ENCODE peak calls at places on chromosome 7, in four cellular contexts. F is fibroblast of lung, O is mucosa of descending colon, I is MCF 10A. N is an unnamed sample.

GRCh38 chr7:54292171-54292925 is 249.8 kb upstream of the VSTM2A start:
- DNase-seq in F (no peak), O (no peak), I (no peak), N (no peak)

GRCh38 chr7:23377134-23377533 is 78.0 kb downstream of the MALSU1 start:
- DNase-seq in F (peak; percentile 54), O (no peak), I (peak; percentile 22), N (no peak)

GRCh38 chr7:128788446-128789412 is 3.0 kb upstream of the CCDC136 start:
- DNase-seq in F (no peak), O (no peak), I (no peak), N (no peak)

GRCh38 chr7:51229106-51229537 is 87.5 kb downstream of the COBL start:
- DNase-seq in F (no peak), O (no peak), I (no peak), N (no peak)

GRCh38 chr7:152568972-152569371 is 107.0 kb downstream of the XRCC2 start:
- DNase-seq in F (no peak), O (no peak), I (no peak), N (peak; percentile 48)

GRCh38 chr7:34131371-34131770 is 226.0 kb downstream of the BMPER start:
- DNase-seq in F (no peak), O (no peak), I (no peak), N (no peak)

GRCh38 chr7:108073305-108074070 is 56.7 kb downstream of the LAMB4 start:
- DNase-seq in F (no peak), O (no peak), I (no peak), N (no peak)

GRCh38 chr7:36514289-36515243 is 124.9 kb downstream of the ANLN start:
- DNase-seq in F (no peak), O (no peak), I (no peak), N (no peak)

GRCh38 chr7:4241791-4242190 is 440.3 kb upstream of the FOXK1 start:
- DNase-seq in F (no peak), O (no peak), I (no peak), N (peak; percentile 65)

GRCh38 chr7:155808551-155809331 is 3.5 kb downstream of the SHH start:
- DNase-seq in F (no peak), O (peak; percentile 67), I (no peak), N (peak; percentile 52)

GRCh38 chr7:66176914-66177313 is 28.2 kb upstream of the TPST1 start:
- DNase-seq in F (peak; percentile 16), O (no peak), I (no peak), N (no peak)

GRCh38 chr7:130441408-130441854 is 615 bp upstream of the CEP41 start:
- DNase-seq in F (no peak), O (no peak), I (no peak), N (no peak)

DNA sequence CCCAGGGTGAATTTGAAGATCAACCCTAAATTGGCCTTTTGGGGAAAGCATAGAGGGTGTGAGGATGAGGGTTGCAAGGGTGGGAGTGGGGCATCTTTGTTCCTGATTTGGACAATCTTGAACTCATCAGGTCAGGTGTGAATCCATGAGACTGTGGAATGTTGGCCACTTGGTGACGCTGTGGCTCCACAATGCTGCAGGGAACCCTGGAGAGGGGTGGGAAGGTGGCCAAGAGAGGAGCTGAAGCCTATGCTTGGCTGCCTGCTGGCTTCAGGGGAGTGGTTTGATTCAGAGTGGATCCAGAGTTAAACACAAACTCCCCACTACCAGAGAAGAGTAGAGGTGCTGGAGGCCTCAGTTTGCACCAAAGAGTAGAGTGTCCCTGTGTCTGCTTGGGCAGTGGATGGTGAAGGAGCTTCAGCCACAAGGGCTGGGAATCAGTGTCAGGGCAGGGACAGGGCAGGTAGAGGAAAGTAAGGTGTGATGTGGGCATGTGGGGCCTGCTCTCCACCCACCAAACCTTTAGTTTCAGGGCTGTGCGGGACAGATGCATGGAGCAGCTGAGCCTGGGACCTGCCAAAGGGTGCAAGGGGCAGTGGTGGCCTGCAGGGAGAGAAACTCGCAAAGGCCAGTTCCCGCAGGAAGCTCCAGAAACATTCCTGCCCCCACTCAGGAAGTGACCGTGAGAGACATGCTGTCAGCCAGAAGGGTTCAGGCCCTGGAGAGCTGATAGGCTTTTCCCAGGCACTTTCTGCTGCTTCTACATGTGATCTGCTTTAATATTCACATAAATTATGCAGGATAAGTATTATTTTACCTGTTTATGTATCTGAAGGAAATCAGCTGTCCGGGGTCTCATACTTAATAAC is 81.0 kb upstream of the PRSS58 start:
- DNase-seq in F (no peak), O (no peak), I (peak; percentile 76), N (no peak)
- TF ChIP-seq CTCF in F (peak; percentile 14), O (no peak), I (peak; percentile 18), N (no peak)

GRCh38 chr7:101412976-101413375 is 50.3 kb downstream of the COL26A1 start:
- DNase-seq in F (no peak), O (no peak), I (no peak), N (no peak)
- TF ChIP-seq CTCF in F (no peak), O (no peak), I (no peak), N (no peak)

GRCh38 chr7:93231799-93232672 is at the start of gene VPS50:
- DNase-seq in F (peak; percentile 96), O (peak; percentile 94), I (peak; percentile 97), N (peak; percentile 97)
- TF ChIP-seq CTCF in F (no peak), O (no peak), I (no peak), N (peak; percentile 46)

DNA sequence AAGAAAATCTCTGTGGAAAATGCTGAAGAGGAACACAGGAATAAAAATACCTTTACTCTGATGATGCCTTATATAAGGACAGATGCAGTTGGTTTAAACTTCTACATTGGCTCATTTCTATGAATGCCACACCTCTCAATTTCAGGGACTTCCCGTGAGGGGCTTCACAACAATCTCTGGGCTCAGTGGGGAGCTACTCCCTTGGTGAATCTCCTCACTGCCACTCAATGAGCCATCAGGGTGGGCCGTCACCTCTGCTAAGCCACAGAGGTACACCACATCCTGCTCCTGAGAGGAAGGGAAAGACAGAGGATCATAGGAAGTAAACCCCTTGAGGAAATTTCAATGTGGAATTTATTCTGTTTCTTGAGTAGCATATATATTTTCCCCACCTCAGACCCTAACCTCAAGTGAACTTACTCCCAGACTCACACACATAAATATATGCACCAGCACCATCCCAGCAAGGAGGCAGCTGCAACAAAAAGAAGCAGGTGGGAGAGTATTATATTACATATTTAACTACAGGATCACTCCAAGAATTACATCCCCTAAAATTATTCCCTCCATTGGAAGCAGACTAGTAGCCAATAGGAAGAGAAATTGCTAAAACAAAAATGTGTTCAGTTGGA is 63.3 kb upstream of the PRSS1 start:
- DNase-seq in F (no peak), O (no peak), I (no peak), N (no peak)
- TF ChIP-seq CTCF in F (no peak), O (no peak), I (no peak), N (no peak)

GRCh38 chr7:33108931-33109757 is at the start of gene RP9:
- DNase-seq in F (peak; percentile 45), O (peak; percentile 81), I (peak; percentile 63), N (peak; percentile 95)

GRCh38 chr7:33107136-33108066 is 1.8 kb downstream of the RP9 start:
- DNase-seq in F (peak; percentile 63), O (no peak), I (peak; percentile 58), N (no peak)

GRCh38 chr7:33109758-33110238 is 594 bp upstream of the RP9 start:
- DNase-seq in F (no peak), O (no peak), I (peak; percentile 36), N (no peak)

GRCh38 chr7:33111614-33112013 is 2.4 kb upstream of the RP9 start:
- DNase-seq in F (no peak), O (no peak), I (no peak), N (no peak)

GRCh38 chr7:33108591-33108930 is 643 bp downstream of the RP9 start:
- DNase-seq in F (peak; percentile 11), O (peak; percentile 50), I (no peak), N (no peak)
- TF ChIP-seq CTCF in F (peak; percentile 3), O (no peak), I (peak; percentile 15), N (no peak)

GRCh38 chr7:1708640-1709249 is 38.7 kb downstream of the ELFN1 start:
- DNase-seq in F (no peak), O (no peak), I (no peak), N (peak; percentile 52)

GRCh38 chr7:1710936-1711335 is 40.9 kb downstream of the ELFN1 start:
- DNase-seq in F (no peak), O (no peak), I (no peak), N (peak; percentile 40)

GRCh38 chr7:1707756-1708611 is 37.9 kb downstream of the ELFN1 start:
- DNase-seq in F (no peak), O (no peak), I (no peak), N (peak; percentile 56)

GRCh38 chr7:1709281-1709680 is 39.2 kb downstream of the ELFN1 start:
- DNase-seq in F (no peak), O (no peak), I (no peak), N (peak; percentile 15)

GRCh38 chr7:1709900-1710299 is 39.8 kb downstream of the ELFN1 start:
- DNase-seq in F (no peak), O (no peak), I (no peak), N (no peak)
- TF ChIP-seq CTCF in F (peak; percentile 42), O (no peak), I (peak; percentile 29), N (no peak)

GRCh38 chr7:150322833-150323681 is at the start of the genes ACTR3C and LRRC61:
- DNase-seq in F (no peak), O (peak; percentile 84), I (peak; percentile 35), N (peak; percentile 93)
- TF ChIP-seq CTCF in F (no peak), O (peak; percentile 7), I (no peak), N (no peak)

DNA sequence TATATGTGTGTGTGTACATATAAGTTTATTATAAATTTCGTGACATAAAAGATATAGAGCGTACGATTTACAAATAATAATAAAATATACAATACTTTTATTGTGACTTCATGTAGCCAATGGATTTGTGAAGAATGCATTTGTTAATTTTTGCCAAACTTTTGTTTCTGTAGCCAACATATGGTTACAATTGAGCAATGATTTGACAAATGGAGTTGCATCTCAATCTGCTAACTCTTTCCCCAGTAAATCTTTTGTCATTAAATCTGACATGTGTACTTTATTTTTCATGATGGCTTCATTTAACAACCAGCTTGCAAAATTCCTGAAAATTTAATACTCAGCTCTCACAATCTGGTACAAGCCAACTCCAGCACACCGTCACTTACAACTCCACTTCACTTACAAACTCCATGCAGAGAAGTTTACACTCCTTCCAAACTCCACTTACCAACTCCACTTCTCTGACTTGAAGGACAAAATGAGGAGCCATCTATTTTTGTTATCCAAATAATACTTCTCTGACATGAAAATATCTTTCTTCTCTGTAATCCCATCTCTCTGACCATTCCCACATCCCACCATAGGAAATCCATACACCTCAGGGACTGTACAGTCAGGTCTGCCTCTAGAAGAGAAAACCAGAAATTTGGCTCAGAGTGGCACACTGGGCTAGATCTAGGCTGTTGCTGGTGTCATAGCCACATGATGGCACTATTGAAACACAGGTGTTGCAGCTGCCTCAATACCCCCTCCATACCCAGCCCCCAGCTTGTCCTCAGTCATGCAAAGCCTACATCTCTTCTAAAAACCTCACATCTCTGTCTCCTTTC is 26.6 kb upstream of the HIBADH start:
- DNase-seq in F (no peak), O (no peak), I (peak; percentile 37), N (no peak)
- TF ChIP-seq CTCF in F (peak; percentile 18), O (no peak), I (no peak), N (no peak)

DNA sequence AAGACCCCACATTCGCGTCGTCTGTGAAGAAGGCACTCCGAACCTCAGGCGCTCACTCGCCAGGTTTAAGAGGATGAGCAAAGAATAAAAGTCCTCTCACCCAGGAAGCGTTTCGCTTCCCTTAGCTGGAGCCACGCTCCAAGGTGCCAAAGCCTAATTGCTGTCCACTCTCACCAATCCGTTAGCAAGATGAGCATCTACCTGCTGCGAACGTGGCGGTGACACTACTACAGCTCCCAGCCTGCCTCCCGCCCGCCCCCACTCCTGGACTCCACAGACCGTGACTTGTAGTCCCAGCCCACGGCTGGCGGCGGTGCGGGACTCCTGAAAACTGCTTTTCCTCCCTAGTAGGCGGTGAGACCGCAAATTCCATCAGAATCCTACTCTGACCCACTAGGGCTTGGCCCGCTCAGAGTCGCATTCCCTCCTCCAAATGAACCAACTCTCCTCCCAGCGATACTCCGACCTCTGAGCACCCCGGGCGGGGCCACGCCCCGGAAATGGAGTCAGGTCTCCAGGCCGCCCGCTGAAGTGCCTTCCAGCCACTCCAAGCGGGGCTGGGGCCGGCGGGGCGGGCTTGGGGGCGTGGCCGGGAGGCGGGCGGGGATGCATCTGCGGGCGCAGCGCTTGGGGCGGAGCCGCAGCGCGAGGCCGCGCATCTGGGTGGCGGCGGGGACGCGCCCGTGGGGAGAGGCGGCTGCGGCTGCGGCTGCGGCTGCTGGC is 521 bp upstream of the PTPN12 start:
- DNase-seq in F (peak; percentile 95), O (peak; percentile 99), I (peak; percentile 97), N (peak; percentile 100)
- TF ChIP-seq CTCF in F (no peak), O (no peak), I (no peak), N (no peak)